ENCODE peak calls at places on chromosomes 5 and 9, in eight cellular contexts. M is thyroid gland; V is adipocyte; A is Caco-2; G is cardiac muscle cell; T is right lobe of liver; I is transverse colon; N is CD8-positive, alpha-beta T cell. E is an unnamed sample.
A peak's percentile ranks its signal among the peaks of the same experiment; 100 is the strongest.

GRCh38 chr5:181129601-181130000 is 1.4 kb downstream of the OR2V1 start:
- DNase-seq in T (no peak), A (no peak), G (no peak), N (no peak), M (no peak), I (no peak), V (no peak), E (no peak)

GRCh38 chr5:111453747-111454146 is 58.6 kb downstream of the STARD4 start:
- DNase-seq in V (peak; percentile 27), G (no peak), I (no peak), T (no peak), A (no peak), M (no peak), N (no peak), E (no peak)

GRCh38 chr9:84759300-84759750 is 89.8 kb downstream of the NTRK2 start:
- DNase-seq in M (no peak), T (no peak), A (no peak), I (no peak), N (no peak), G (no peak), V (no peak), E (peak; percentile 19)

GRCh38 chr9:86763795-86764194 is 183.5 kb downstream of the GAS1 start:
- DNase-seq in A (no peak), G (no peak), M (no peak), N (no peak), I (no peak), T (no peak), V (no peak), E (no peak)

GRCh38 chr9:130196643-130197042 is 24.4 kb downstream of the NCS1 start:
- DNase-seq in G (no peak), N (no peak), A (no peak), T (no peak), I (no peak), V (no peak), M (peak; percentile 86), E (no peak)

GRCh38 chr9:5866276-5866675 is 24.4 kb upstream of the MLANA start:
- DNase-seq in V (no peak), T (no peak), I (no peak), N (no peak), M (no peak), A (no peak), G (no peak), E (no peak)

GRCh38 chr5:65305913-65306312 is 175.8 kb downstream of the ADAMTS6 start:
- DNase-seq in V (peak; percentile 44), I (no peak), N (no peak), M (no peak), G (no peak), A (peak; percentile 34), T (no peak), E (no peak)

GRCh38 chr5:110757118-110757729 is 18.4 kb downstream of the SLC25A46 start:
- DNase-seq in N (no peak), T (no peak), G (peak; percentile 63), M (peak; percentile 1), A (no peak), V (peak; percentile 86), I (no peak), E (no peak)

GRCh38 chr9:136621019-136621733 is 41.5 kb upstream of the EGFL7 start:
- DNase-seq in M (no peak), T (peak; percentile 31), N (no peak), I (no peak), V (peak; percentile 62), G (no peak), A (no peak), E (no peak)

GRCh38 chr9:128108784-128109709 is 18.5 kb downstream of the PTGES2 start:
- DNase-seq in N (no peak), M (no peak), G (no peak), I (peak; percentile 52), V (no peak), A (no peak), T (no peak), E (peak; percentile 59)

GRCh38 chr9:3277200-3277599 is 248.6 kb downstream of the RFX3 start:
- DNase-seq in T (no peak), I (no peak), N (no peak), V (no peak), A (no peak), G (no peak), M (no peak), E (no peak)

GRCh38 chr5:93909356-93909755 is 168.0 kb upstream of the POU5F2 start:
- DNase-seq in V (no peak), I (no peak), A (no peak), T (no peak), N (no peak), M (no peak), G (no peak), E (no peak)

GRCh38 chr5:134086943-134087305 is 27.6 kb upstream of the TCF7 start:
- DNase-seq in V (no peak), A (no peak), T (no peak), M (no peak), G (no peak), N (peak; percentile 82), I (no peak), E (peak; percentile 16)

GRCh38 chr5:69493235-69493925 is 790 bp downstream of the OCLN start:
- DNase-seq in T (peak; percentile 75), G (peak; percentile 39), N (no peak), V (peak; percentile 48), A (peak; percentile 70), I (peak; percentile 50), M (peak; percentile 78), E (peak; percentile 71)

GRCh38 chr5:1519631-1520141 is 4.1 kb downstream of the LPCAT1 start:
- DNase-seq in G (no peak), A (no peak), I (peak; percentile 4), T (peak; percentile 14), M (no peak), N (peak; percentile 9), V (no peak), E (peak; percentile 1)

GRCh38 chr9:113955076-113955752 is 79.1 kb downstream of the ZNF618 start:
- DNase-seq in T (no peak), A (no peak), V (peak; percentile 88), I (no peak), M (peak; percentile 57), N (no peak), G (no peak), E (no peak)

GRCh38 chr5:32531885-32532520 is 53.4 kb upstream of the SUB1 start:
- DNase-seq in G (no peak), A (peak; percentile 58), N (peak; percentile 46), I (peak; percentile 22), T (no peak), M (no peak), V (peak; percentile 59), E (no peak)

GRCh38 chr9:14153310-14153720 is 160.6 kb downstream of the NFIB start:
- DNase-seq in I (no peak), A (no peak), T (no peak), G (no peak), M (no peak), N (no peak), V (peak; percentile 40), E (no peak)

DNA sequence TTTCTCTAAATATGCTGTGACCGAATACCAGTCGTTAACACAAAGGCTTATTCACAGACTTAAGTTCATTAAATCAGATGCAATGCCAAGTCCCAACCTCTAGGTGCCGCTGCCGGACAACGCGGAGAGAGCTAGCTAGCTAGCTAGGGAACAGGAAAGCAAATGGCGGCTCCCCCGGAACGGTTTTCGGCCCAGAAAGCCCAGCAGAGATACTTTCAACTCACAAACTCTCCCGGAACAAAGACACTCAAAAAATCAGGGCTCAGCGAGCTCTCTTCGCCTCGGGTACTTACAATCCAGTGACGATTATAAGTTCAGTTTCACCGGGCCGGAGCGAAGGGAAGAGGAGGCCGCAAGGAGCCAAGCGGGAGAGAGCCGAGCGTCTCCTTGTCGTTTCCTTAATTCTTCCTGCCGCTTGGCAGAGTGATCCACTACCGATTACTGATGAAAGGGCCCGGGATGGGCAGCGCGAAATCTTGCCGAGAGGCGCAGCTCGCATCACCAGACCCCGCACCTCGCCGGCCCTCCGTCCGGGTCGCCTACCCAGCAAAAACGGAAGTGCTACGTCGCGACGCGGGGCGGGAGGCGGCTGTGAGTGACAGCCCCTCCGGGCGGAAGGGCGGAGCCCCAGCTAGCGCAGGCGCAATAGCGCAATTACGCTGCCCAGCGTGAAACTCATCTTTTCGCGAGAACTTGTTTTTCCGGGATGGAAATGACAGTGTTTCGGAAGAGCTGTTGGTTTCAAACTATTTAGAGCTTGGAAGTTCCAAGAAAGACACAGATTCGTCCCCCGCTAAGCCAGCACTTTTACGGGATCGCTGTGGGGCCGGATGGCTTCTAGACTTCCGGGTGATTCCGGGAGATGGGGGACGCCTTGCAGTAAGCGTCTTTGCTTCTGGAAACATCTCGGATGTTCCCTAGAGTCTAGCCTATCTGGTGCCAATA is at the start of gene TAF7:
- DNase-seq in I (peak; percentile 92), M (peak; percentile 87), A (peak; percentile 94), T (peak; percentile 92), G (peak; percentile 96), N (peak; percentile 91), V (peak; percentile 97), E (peak; percentile 95)
- H3K9me3 ChIP-seq in I (peaks cover 63% of the 10 kb centered on the region), M (peaks cover 12% of the 10 kb centered on the region), A (peaks cover 22% of the 10 kb centered on the region), T (peaks cover 18% of the 10 kb centered on the region), G (peaks cover 7% of the 10 kb centered on the region), N (peaks cover 39% of the 10 kb centered on the region), V (peaks cover 37% of the 10 kb centered on the region), E (peaks cover 60% of the 10 kb centered on the region)

DNA sequence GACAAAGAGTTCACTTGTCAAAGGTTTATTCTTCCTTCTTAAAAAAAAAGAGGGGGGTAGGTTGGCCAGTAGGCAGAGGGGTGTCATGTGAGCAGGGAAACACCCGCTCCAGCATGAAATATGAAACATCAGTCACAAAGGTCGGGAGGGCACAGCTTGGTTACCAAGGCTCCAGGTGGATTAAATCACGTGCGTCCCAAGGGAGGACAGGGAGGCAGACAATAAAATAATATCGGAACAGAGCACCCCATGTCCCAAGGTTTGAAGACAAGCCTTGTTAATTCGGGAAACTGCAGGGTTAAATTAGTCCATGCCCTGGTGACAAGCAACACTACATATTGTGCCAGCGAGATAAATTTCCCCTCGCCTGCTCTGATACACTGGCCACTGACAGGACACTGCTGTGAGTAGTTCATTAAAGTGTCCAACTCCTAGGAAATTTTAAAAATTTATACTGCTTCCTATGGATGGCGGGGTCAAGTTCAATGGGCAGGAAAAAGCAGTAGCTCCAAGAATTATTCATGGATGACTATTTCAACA is 401.3 kb downstream of the IRX1 start:
- DNase-seq in A (no peak), T (no peak), M (no peak), V (no peak), N (no peak), I (no peak), G (no peak), E (no peak)
- H3K9me3 ChIP-seq in A (no peaks in the 10 kb centered on the region), T (no peaks in the 10 kb centered on the region), M (no peaks in the 10 kb centered on the region), V (peaks cover 3% of the 10 kb centered on the region), N (no peaks in the 10 kb centered on the region), I (no peaks in the 10 kb centered on the region), G (no peaks in the 10 kb centered on the region), E (peaks cover 48% of the 10 kb centered on the region)

DNA sequence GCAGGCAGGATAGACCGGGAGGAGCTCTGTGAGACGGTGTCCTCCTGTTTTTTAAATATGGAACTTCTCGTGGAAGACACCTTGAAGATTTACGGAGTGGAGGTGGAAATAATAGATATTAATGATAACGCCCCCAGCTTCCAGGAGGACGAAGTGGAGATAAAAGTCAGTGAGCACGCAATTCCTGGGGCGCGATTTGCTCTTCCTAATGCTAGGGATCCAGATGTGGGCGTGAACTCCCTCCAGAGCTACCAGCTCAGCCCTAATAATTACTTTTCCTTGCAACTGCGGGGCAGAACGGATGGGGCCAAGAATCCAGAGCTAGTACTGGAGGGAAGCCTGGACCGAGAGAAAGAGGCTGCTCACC is 621 bp downstream of the PCDHGA11 start:
- DNase-seq in I (no peak), V (no peak), N (no peak), M (no peak), G (no peak), A (no peak), T (no peak), E (no peak)
- H3K9me3 ChIP-seq in I (peaks cover 99% of the 10 kb centered on the region), V (peaks cover 44% of the 10 kb centered on the region), N (peaks cover 9% of the 10 kb centered on the region), M (no peaks in the 10 kb centered on the region), G (peaks cover 27% of the 10 kb centered on the region), A (peaks cover 14% of the 10 kb centered on the region), T (peaks cover 7% of the 10 kb centered on the region), E (peaks cover 98% of the 10 kb centered on the region)

GRCh38 chr5:178460174-178460573 is 130.0 kb downstream of the COL23A1 start:
- DNase-seq in N (no peak), A (no peak), I (no peak), M (no peak), T (no peak), G (no peak), V (no peak), E (no peak)
- H3K9me3 ChIP-seq in N (no peaks in the 10 kb centered on the region), A (no peaks in the 10 kb centered on the region), I (no peaks in the 10 kb centered on the region), M (no peaks in the 10 kb centered on the region), T (no peaks in the 10 kb centered on the region), G (no peaks in the 10 kb centered on the region), V (no peaks in the 10 kb centered on the region), E (no peaks in the 10 kb centered on the region)

E was measured in mucosa of descending colon.